ENCODE peak calls at places on chromosomes 6 and 20, in four cellular contexts. L is ovary; J is CD8-positive, alpha-beta T cell; S is mammary epithelial cell. G is an unnamed sample.

GRCh38 chr6:90989763-90990162 is 402.9 kb upstream of the MAP3K7 start:
- DNase-seq in L (no peak), J (no peak), S (no peak), G (no peak)

GRCh38 chr6:68826501-68826900 is 191.4 kb downstream of the ADGRB3 start:
- DNase-seq in S (no peak), L (no peak), J (no peak), G (no peak)

GRCh38 chr6:13400772-13401171 is 72.4 kb upstream of the TBC1D7 start:
- DNase-seq in S (no peak), L (no peak), J (no peak), G (no peak)

GRCh38 chr20:64146301-64146935 is 17.8 kb upstream of the MYT1 start:
- DNase-seq in S (no peak), L (peak; percentile 17), J (peak; percentile 3), G (peak; percentile 69)

GRCh38 chr6:56311525-56311924 is 64.1 kb upstream of the COL21A1 start:
- DNase-seq in J (no peak), S (no peak), L (no peak), G (no peak)

GRCh38 chr6:147560670-147561069 is 52.2 kb downstream of the SAMD5 start:
- DNase-seq in L (no peak), J (no peak), S (no peak), G (no peak)

GRCh38 chr20:58069207-58069606 is 159.2 kb downstream of the ANKRD60 start:
- DNase-seq in S (no peak), L (no peak), J (no peak), G (no peak)

GRCh38 chr20:10282930-10283556 is 64.4 kb downstream of the SNAP25 start:
- DNase-seq in J (no peak), L (no peak), S (peak; percentile 1), G (peak; percentile 82)

GRCh38 chr6:107843400-107843799 is 19.3 kb upstream of the SCML4 start:
- DNase-seq in S (no peak), L (no peak), J (no peak), G (no peak)

GRCh38 chr20:49278817-49279676 is 1.2 kb upstream of the ZNFX1 start:
- DNase-seq in S (no peak), L (peak; percentile 47), J (peak; percentile 30), G (no peak)

GRCh38 chr6:158487495-158487894 is 72.4 kb upstream of the TMEM181 start:
- DNase-seq in L (no peak), S (no peak), J (no peak), G (no peak)

GRCh38 chr20:44314870-44315269 is 3.9 kb upstream of the FITM2 start:
- DNase-seq in S (no peak), J (no peak), L (no peak), G (no peak)

GRCh38 chr6:30795549-30796293 is 51.4 kb upstream of the IER3 start:
- DNase-seq in L (no peak), J (no peak), S (peak; percentile 55), G (no peak)

GRCh38 chr20:43983359-43983758 is 68.7 kb downstream of the TOX2 start:
- DNase-seq in S (no peak), L (no peak), J (peak; percentile 36), G (no peak)

GRCh38 chr6:117483004-117483644 is 650 bp downstream of the DCBLD1 start:
- DNase-seq in L (peak; percentile 58), J (no peak), S (peak; percentile 57), G (peak; percentile 89)

GRCh38 chr6:7157752-7158616 is 50.2 kb downstream of the RREB1 start:
- DNase-seq in L (no peak), S (no peak), J (no peak), G (no peak)

GRCh38 chr20:57594092-57594911 is 25.9 kb downstream of the ZBP1 start:
- DNase-seq in J (peak; percentile 70), L (peak; percentile 73), S (no peak), G (peak; percentile 96)

GRCh38 chr6:26155066-26155925 is 68.1 kb downstream of the HFE start:
- DNase-seq in J (no peak), S (peak; percentile 28), L (peak; percentile 76), G (no peak)

GRCh38 chr6:47727391-47727790 is 29.0 kb downstream of the ADGRF4 start:
- DNase-seq in L (no peak), S (no peak), J (no peak), G (no peak)

GRCh38 chr6:47733879-47734558 is 35.6 kb downstream of the ADGRF4 start:
- DNase-seq in L (no peak), S (peak; percentile 47), J (no peak), G (no peak)

GRCh38 chr6:47729019-47729418 is 30.6 kb downstream of the ADGRF4 start:
- DNase-seq in L (no peak), J (no peak), S (peak; percentile 95), G (no peak)

GRCh38 chr6:47724300-47724699 is 25.9 kb downstream of the ADGRF4 start:
- DNase-seq in S (peak; percentile 79), J (no peak), L (no peak), G (no peak)

DNA sequence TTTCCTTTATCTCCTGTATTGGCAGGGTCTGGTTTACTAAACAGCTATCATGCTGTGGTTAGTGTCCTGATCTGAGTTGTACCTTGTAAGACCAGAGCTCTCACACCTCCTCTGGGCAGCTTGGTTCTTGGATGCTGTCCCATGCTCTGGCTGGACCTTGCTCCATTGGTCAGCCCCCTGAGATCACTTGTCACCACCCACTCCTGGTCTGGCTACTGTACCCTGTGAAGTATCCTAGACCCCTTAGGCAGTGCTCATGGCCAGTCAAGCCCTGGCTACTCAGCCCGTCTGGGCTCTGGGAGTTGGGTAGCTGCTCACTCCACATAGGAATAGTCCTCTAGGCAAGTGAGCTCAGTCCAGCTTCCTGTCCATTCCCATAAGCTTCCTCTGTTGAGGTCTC is 31.1 kb downstream of the ADGRF4 start:
- DNase-seq in S (no peak), J (no peak), L (no peak), G (no peak)
- H3K27ac ChIP-seq in S (peak overlapping the region; percentile 69), J (no peak overlapping the region), L (no peak overlapping the region), G (no peak overlapping the region)

GRCh38 chr6:45590225-45590624 is 212.5 kb upstream of the SUPT3H start:
- DNase-seq in L (no peak), S (peak; percentile 95), J (no peak), G (no peak)
- TF ChIP-seq CTCF in L (no peak), S (no peak), J (no peak), G (no peak)

GRCh38 chr6:14501240-14501639 is 383.7 kb downstream of the CD83 start:
- DNase-seq in J (no peak), L (no peak), S (no peak), G (no peak)

GRCh38 chr6:14498748-14499147 is 381.2 kb downstream of the CD83 start:
- DNase-seq in J (no peak), S (no peak), L (no peak), G (no peak)

GRCh38 chr6:14499309-14499708 is 381.7 kb downstream of the CD83 start:
- DNase-seq in S (no peak), J (no peak), L (no peak), G (no peak)

GRCh38 chr6:14501914-14502313 is 384.3 kb downstream of the CD83 start:
- DNase-seq in L (no peak), S (no peak), J (no peak), G (no peak)

DNA sequence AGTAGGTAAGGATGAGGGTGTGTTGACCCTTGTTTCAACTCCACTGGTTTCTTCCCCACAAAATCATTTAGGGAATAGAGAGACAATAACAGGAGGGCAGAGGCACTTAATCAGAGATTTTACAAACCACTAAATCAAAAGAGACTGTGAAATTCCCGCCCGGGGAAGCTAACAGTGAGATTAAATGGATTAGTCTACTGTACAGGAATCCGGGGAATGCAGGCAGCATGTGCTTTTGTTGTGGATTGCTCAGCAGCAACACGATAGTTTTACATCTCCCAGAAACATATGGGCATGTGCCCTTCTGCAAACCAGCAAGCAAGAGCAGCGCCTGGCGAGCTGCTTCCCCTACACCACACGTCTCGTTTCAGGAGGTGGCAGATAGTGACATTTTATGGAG is 382.2 kb downstream of the CD83 start:
- DNase-seq in J (no peak), L (no peak), S (peak; percentile 59), G (peak; percentile 90)
- H3K4me3 ChIP-seq in J (no peak overlapping the region), L (no peak overlapping the region), S (no peak overlapping the region), G (no peak overlapping the region)

GRCh38 chr20:15196580-15197255 is 859.3 kb upstream of the FLRT3 start:
- DNase-seq in L (no peak), S (no peak), J (no peak), G (no peak)
- H3K27ac ChIP-seq in L (no peak overlapping the region), S (no peak overlapping the region), J (no peak overlapping the region), G (no peak overlapping the region)

DNA sequence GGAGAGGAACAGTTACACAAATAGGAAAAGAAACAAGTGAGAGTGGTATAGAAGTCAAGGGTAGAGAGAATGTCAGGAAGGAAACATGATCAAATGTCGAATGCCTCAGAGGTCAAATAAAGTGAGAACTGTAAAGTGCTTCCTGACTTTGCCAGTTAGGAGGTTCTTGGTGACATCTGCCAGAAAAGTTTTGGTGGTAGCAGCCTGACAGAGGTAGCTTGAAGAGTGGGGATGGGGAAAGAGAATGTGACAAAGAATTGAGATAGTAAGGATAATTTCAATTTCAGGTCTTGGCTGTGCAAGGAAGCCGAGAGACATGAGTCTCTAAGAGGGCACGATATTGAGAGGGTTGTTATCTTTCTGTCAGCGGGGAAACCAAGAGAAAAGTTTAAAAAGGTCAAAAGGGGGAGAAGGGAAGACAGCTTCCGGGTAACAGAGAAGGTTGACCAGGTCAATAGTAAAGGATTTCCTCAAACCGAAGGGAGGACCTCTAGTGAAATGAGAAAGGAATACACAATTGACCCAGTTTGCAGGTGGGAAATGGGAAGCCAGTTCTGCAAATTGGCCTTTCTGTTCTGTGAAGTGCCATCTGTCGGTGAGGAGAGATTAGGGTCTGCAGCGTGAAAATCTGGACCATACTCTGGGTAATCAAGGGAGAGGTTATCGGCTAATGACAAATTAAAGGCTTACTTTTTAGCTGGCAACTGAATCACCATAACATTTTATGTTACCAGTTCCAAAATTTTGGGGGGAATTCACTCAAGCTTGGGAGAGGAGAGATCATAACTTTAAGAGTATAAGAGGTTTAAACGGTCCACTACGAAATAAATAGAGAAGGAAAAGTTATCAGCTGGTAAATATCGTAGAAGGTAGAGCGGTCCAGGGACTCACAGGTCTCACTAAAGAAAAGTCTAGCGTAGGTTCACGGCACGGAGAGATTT is 973 bp upstream of the BRD2 start:
- DNase-seq in J (no peak), S (peak; percentile 60), L (no peak), G (peak; percentile 45)
- TF ChIP-seq CTCF in J (peak; percentile 44), S (peak; percentile 23), L (no peak), G (peak; percentile 58)

GRCh38 chr20:46057856-46058655 is 29.0 kb downstream of the SLC12A5 start:
- DNase-seq in S (no peak), J (peak; percentile 11), L (peak; percentile 44), G (peak; percentile 90)
- H3K4me3 ChIP-seq in S (no peak overlapping the region), J (no peak overlapping the region), L (no peak overlapping the region), G (peak overlapping the region; percentile 63)

GRCh38 chr6:44265003-44265842 is at the start of gene NFKBIE:
- DNase-seq in J (peak; percentile 96), L (peak; percentile 98), S (peak; percentile 94), G (peak; percentile 100)

GRCh38 chr6:44266347-44266746 is 996 bp upstream of the NFKBIE start:
- DNase-seq in L (no peak), J (no peak), S (no peak), G (peak; percentile 69)

GRCh38 chr6:44267252-44267651 is 1.9 kb upstream of the NFKBIE start:
- DNase-seq in L (no peak), S (no peak), J (no peak), G (peak; percentile 85)

GRCh38 chr6:44264154-44265002 is 973 bp downstream of the NFKBIE start:
- DNase-seq in J (peak; percentile 44), S (peak; percentile 29), L (peak; percentile 19), G (peak; percentile 78)

DNA sequence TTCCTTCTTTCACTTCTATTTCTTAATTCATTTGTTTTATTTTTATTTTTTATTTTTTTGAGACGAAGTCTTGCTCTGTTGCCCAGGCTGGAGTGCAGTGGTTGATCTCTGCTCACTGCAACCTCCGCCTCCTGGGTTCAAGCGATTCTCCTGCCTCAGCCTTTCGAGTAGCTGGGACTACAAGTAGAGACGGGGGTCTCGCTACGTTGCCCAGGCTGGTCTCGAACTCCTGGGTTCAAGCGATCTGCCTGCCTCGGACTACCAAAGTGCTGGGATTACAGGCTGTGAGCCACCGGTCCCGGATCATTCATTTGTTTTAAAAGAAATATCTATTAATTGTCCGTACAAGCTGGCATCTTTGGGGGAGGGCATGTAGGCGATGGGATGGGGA is 487 bp upstream of the NFKBIE start:
- DNase-seq in J (no peak), S (no peak), L (no peak), G (no peak)
- H3K27ac ChIP-seq in J (no peak overlapping the region), S (no peak overlapping the region), L (no peak overlapping the region), G (no peak overlapping the region)